ENCODE peak calls at places on chromosome 5, in six cellular contexts. X is activated CD4-positive, alpha-beta T cell treated with anti-CD3 and anti-CD28 coated beads for 4 hours; P is activated CD8-positive, alpha-beta memory T cell treated with anti-CD3 and anti-CD28 coated beads, Interleukin-2, amount 50 U/mL, for 4 hours; O is WTC11; T is D341Med; G is GM23248. E is an unnamed sample.

GRCh38 chr5:172748341-172748843 is 22.6 kb downstream of the DUSP1 start:
- DNase-seq in G (no peak), P (no peak), X (no peak), O (peak), T (no peak), E (peak)

GRCh38 chr5:41649659-41650058 is 139.3 kb upstream of the PLCXD3 start:
- DNase-seq in T (no peak), G (peak), X (no peak), O (no peak), P (no peak), E (no peak)

GRCh38 chr5:175120412-175120811 is 323.6 kb downstream of the DRD1 start:
- DNase-seq in T (no peak), O (no peak), P (no peak), G (no peak), X (no peak), E (no peak)

GRCh38 chr5:963673-964531 is 44.7 kb upstream of the NKD2 start:
- DNase-seq in T (no peak), X (peak), P (no peak), O (no peak), G (peak), E (no peak)

GRCh38 chr5:157354825-157355224 is 88.9 kb downstream of the CYFIP2 start:
- DNase-seq in P (no peak), G (no peak), T (no peak), X (no peak), O (peak), E (peak)

GRCh38 chr5:2203774-2204173 is 321.0 kb upstream of the IRX4 start:
- DNase-seq in P (no peak), X (no peak), G (no peak), O (no peak), T (no peak), E (no peak)

GRCh38 chr5:131947445-131947844 is 2.0 kb upstream of the MEIKIN start:
- DNase-seq in X (no peak), O (no peak), P (no peak), G (no peak), T (no peak), E (no peak)

GRCh38 chr5:173855162-173855994 is 32.8 kb upstream of the CPEB4 start:
- DNase-seq in O (no peak), T (no peak), P (no peak), G (no peak), X (no peak), E (no peak)

GRCh38 chr5:39624268-39624886 is 199.6 kb upstream of the DAB2 start:
- DNase-seq in O (no peak), P (no peak), T (no peak), X (no peak), G (peak), E (no peak)

GRCh38 chr5:38743562-38743961 is 102.2 kb upstream of the OSMR start:
- DNase-seq in X (no peak), O (no peak), P (no peak), T (no peak), G (no peak), E (no peak)

GRCh38 chr5:60352992-60353391 is 347.0 kb downstream of the DEPDC1B start:
- DNase-seq in T (no peak), X (no peak), P (no peak), G (no peak), O (no peak), E (no peak)

GRCh38 chr5:33299621-33300208 is 141.1 kb upstream of the TARS1 start:
- DNase-seq in T (peak), G (peak), O (no peak), X (no peak), P (no peak), E (peak)

GRCh38 chr5:2695200-2695891 is 56.1 kb downstream of the IRX2 start:
- DNase-seq in X (no peak), P (no peak), O (no peak), T (no peak), G (peak), E (no peak)

GRCh38 chr5:952597-953271 is 55.9 kb upstream of the NKD2 start:
- DNase-seq in P (no peak), T (peak), O (no peak), X (no peak), G (no peak), E (no peak)

GRCh38 chr5:76718381-76718832 is 2.5 kb downstream of the F2R start:
- DNase-seq in X (no peak), P (no peak), T (no peak), O (no peak), G (peak), E (no peak)

GRCh38 chr5:16809816-16810502 is 126.1 kb downstream of the MYO10 start:
- DNase-seq in G (peak), X (no peak), P (no peak), O (no peak), T (no peak), E (no peak)

GRCh38 chr5:136055612-136056302 is 27.0 kb downstream of the TGFBI start:
- DNase-seq in X (no peak), P (no peak), G (no peak), O (no peak), T (no peak), E (no peak)

GRCh38 chr5:14491505-14491904 is 90.1 kb upstream of the OTULINL start:
- DNase-seq in T (no peak), O (no peak), G (peak), X (no peak), P (no peak), E (no peak)

GRCh38 chr5:21919417-21920022 is 933.6 kb downstream of the CDH12 start:
- DNase-seq in O (peak), X (no peak), T (peak), G (peak), P (no peak), E (peak)

GRCh38 chr5:142590451-142591240 is 95.2 kb downstream of the FGF1 start:
- DNase-seq in O (no peak), T (no peak), G (no peak), P (no peak), X (no peak), E (no peak)

GRCh38 chr5:111706345-111706744 is 50.6 kb downstream of the NREP start:
- DNase-seq in P (no peak), G (no peak), T (peak), X (no peak), O (no peak), E (no peak)

GRCh38 chr5:85452322-85453025 is 1067.8 kb upstream of the EDIL3 start:
- DNase-seq in X (no peak), P (no peak), T (no peak), O (no peak), G (no peak), E (no peak)

GRCh38 chr5:53161876-53162275 is 52.3 kb upstream of the MOCS2 start:
- DNase-seq in P (no peak), G (peak), X (no peak), T (no peak), O (no peak), E (no peak)

GRCh38 chr5:19488786-19489185 is 499.2 kb downstream of the CDH18 start:
- DNase-seq in T (peak), O (no peak), X (no peak), G (no peak), P (no peak), E (no peak)